ENCODE peak calls at places on chromosomes 12 and 14, in five cellular contexts. J is neuronal stem cell, T is H9, E is mesenchymal stem cell, B is H1. Z is an unnamed sample.

GRCh38 chr14:74638066-74638465 is 26.0 kb upstream of the LTBP2 start:
- DNase-seq in J (no peak), T (no peak), E (no peak), B (no peak), Z (no peak)

GRCh38 chr12:12282761-12283160 is 15.9 kb upstream of the LRP6 start:
- DNase-seq in J (no peak), T (no peak), E (peak), B (no peak), Z (peak)

GRCh38 chr12:99386907-99387306 is 260.6 kb upstream of the GARIN6 start:
- DNase-seq in J (no peak), T (no peak), E (no peak), B (no peak), Z (peak)

GRCh38 chr12:115354476-115354890 is 670.5 kb upstream of the TBX3 start:
- DNase-seq in J (no peak), T (no peak), E (peak), B (no peak), Z (peak)

GRCh38 chr12:108849653-108850052 is 7.7 kb downstream of the SSH1 start:
- DNase-seq in J (no peak), T (no peak), E (no peak), B (no peak), Z (no peak)

GRCh38 chr12:253116-253831 is 9.4 kb downstream of the SLC6A13 start:
- DNase-seq in J (no peak), T (no peak), E (no peak), B (no peak), Z (no peak)

GRCh38 chr14:83164016-83164415 is 1630.4 kb upstream of the SEL1L start:
- DNase-seq in J (no peak), T (no peak), E (peak), B (no peak), Z (peak)

GRCh38 chr12:49089831-49090773 is 4.5 kb downstream of the DHH start:
- DNase-seq in J (no peak), T (peak), E (peak), B (peak), Z (peak)

GRCh38 chr12:29149691-29150382 is 759 bp downstream of the FAR2 start:
- DNase-seq in J (no peak), T (peak), E (no peak), B (peak), Z (no peak)

GRCh38 chr14:102911541-102911951 is 10.9 kb upstream of the AMN start:
- DNase-seq in J (no peak), T (no peak), E (no peak), B (no peak), Z (no peak)

GRCh38 chr12:24462946-24463345 is 486.0 kb downstream of the BCAT1 start:
- DNase-seq in J (no peak), T (no peak), E (no peak), B (no peak), Z (no peak)

GRCh38 chr12:89567691-89568239 is 41.9 kb upstream of the POC1B start:
- DNase-seq in J (no peak), T (no peak), E (no peak), B (no peak), Z (no peak)

GRCh38 chr14:99321955-99322730 is 50.1 kb upstream of the BCL11B start:
- DNase-seq in J (no peak), T (no peak), E (no peak), B (peak), Z (no peak)

GRCh38 chr12:114812858-114813761 is 129.1 kb upstream of the TBX3 start:
- DNase-seq in J (peak), T (no peak), E (peak), B (no peak), Z (peak)

GRCh38 chr12:6958609-6959375 is 7.6 kb downstream of the PTPN6 start:
- DNase-seq in J (no peak), T (no peak), E (no peak), B (no peak), Z (no peak)

GRCh38 chr14:21626491-21627230 is 8.1 kb downstream of the OR10G2 start:
- DNase-seq in J (no peak), T (no peak), E (peak), B (no peak), Z (peak)

GRCh38 chr14:91385227-91385626 is 32.4 kb downstream of the CCDC88C start:
- DNase-seq in J (no peak), T (no peak), E (no peak), B (no peak), Z (no peak)

GRCh38 chr12:128864516-128865186 is 11.4 kb downstream of the GLT1D1 start:
- DNase-seq in J (no peak), T (no peak), E (no peak), B (no peak), Z (no peak)

GRCh38 chr12:197911-198695 is 15.9 kb downstream of the SLC6A12 start:
- DNase-seq in J (no peak), T (no peak), E (no peak), B (no peak), Z (no peak)

GRCh38 chr12:19222566-19222965 is 93.0 kb downstream of the PLEKHA5 start:
- DNase-seq in J (no peak), T (no peak), E (no peak), B (no peak), Z (no peak)

GRCh38 chr12:42617622-42618021 is 28.1 kb upstream of the PRICKLE1 start:
- DNase-seq in J (peak), T (no peak), E (no peak), B (no peak), Z (peak)

GRCh38 chr14:104143071-104143470 is 4.7 kb downstream of the KIF26A start:
- DNase-seq in J (no peak), T (peak), E (no peak), B (no peak), Z (no peak)

GRCh38 chr12:120631097-120631496 is 9.3 kb upstream of the CABP1 start:
- DNase-seq in J (no peak), T (no peak), E (no peak), B (no peak), Z (no peak)

GRCh38 chr12:226401-226800 is 12.4 kb upstream of the SLC6A12 start:
- DNase-seq in J (no peak), T (peak), E (no peak), B (no peak), Z (no peak)

GRCh38 chr12:106445981-106446380 is 88.4 kb downstream of the POLR3B start:
- DNase-seq in J (peak), T (no peak), E (no peak), B (no peak), Z (no peak)

GRCh38 chr14:51507556-51508511 is 143.9 kb upstream of the FRMD6 start:
- DNase-seq in J (no peak), T (no peak), E (peak), B (no peak), Z (peak)

GRCh38 chr12:12671850-12672660 is 23.9 kb downstream of the GPR19 start:
- DNase-seq in J (no peak), T (no peak), E (peak), B (no peak), Z (peak)

GRCh38 chr14:38391334-38391733 is 135.4 kb upstream of the CLEC14A start:
- DNase-seq in J (no peak), T (no peak), E (peak), B (no peak), Z (peak)

GRCh38 chr14:94356379-94357056 is 31.9 kb downstream of the SERPINA1 start:
- DNase-seq in J (no peak), T (peak), E (no peak), B (peak), Z (no peak)

GRCh38 chr12:4445156-4446020 is at the start of gene FGF6:
- DNase-seq in J (no peak), T (no peak), E (no peak), B (peak), Z (no peak)

GRCh38 chr12:132399092-132400010 is 70.0 kb upstream of the GALNT9 start:
- DNase-seq in J (no peak), T (no peak), E (no peak), B (no peak), Z (no peak)

GRCh38 chr12:116525418-116526001 is 33.7 kb upstream of the MAP1LC3B2 start:
- DNase-seq in J (no peak), T (no peak), E (peak), B (no peak), Z (peak)

GRCh38 chr12:57241556-57242310 is 9.3 kb downstream of the STAC3 start:
- DNase-seq in J (no peak), T (no peak), E (peak), B (no peak), Z (no peak)

GRCh38 chr14:50836515-50836914 is 5.6 kb upstream of the NIN start:
- DNase-seq in J (no peak), T (no peak), E (peak), B (no peak), Z (peak)

GRCh38 chr12:64672925-64673409 is 62.7 kb downstream of the RASSF3 start:
- DNase-seq in J (no peak), T (no peak), E (peak), B (no peak), Z (peak)

GRCh38 chr12:45049912-45050318 is 984 bp downstream of the DBX2 start:
- DNase-seq in J (peak), T (no peak), E (no peak), B (no peak), Z (no peak)

GRCh38 chr12:45050331-45050750 is 558 bp downstream of the DBX2 start:
- DNase-seq in J (no peak), T (peak), E (no peak), B (peak), Z (no peak)

GRCh38 chr12:45050751-45051489 is at the start of gene DBX2:
- DNase-seq in J (peak), T (peak), E (no peak), B (peak), Z (no peak)

GRCh38 chr12:45051490-45052105 is 699 bp upstream of the DBX2 start:
- DNase-seq in J (no peak), T (peak), E (no peak), B (peak), Z (no peak)
- H3K18ac ChIP-seq in J (peak), T (no peak), E (no peak), B (no peak), Z (no peak)

GRCh38 chr12:65825323-65825572 is 965 bp downstream of the HMGA2 start:
- DNase-seq in J (no peak), T (no peak), E (no peak), B (no peak), Z (no peak)
- H3K18ac ChIP-seq in J (peak), T (peak), E (peak), B (peak), Z (peak)

DNA sequence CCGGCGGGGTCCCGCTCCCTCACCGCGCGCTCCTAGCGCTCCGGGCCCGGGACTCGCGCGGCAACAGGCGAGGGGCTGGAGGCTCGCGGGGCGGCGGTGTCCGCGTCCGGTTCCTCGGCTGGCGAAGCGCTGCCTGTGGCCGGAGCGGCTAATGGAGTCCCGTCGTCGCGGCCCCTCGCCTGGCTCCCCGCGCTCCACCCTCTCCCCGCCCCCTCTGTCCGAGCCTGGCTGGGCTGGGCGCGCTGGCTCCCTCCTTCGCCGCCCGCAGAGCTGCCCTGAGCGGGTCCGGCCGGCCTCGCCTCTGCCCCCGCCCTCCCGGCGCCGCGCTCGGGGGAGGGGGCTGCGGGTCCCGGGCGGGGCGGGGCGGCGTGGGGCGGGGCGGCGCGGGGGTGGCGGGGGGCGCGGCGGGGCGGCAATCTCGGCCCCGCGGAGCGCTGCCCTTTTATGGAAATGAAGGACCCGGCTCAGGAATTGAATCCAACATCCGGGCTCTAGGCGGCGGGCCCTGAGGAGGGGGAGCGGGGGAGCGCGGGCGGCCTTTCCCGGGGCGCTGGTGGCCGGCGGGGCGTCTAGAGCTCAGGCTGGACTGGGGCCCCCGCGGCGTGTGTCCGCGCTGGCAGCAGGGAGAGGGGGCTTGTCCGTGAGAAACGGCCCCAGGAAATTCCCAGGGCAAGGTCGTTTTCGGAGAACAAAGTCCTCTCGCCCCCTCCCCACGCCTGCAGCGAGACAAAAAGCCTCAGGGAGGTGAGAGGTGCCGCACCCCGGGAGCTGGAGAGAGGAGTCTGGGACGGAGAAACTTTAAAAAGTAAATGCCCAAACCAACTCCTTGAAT is at the start of gene FERMT2:
- DNase-seq in J (peak), T (peak), E (peak), B (peak), Z (peak)
- H3K18ac ChIP-seq in J (peak), T (peak), E (peak), B (peak), Z (peak)

GRCh38 chr12:51364026-51364425 is 17.5 kb upstream of the CELA1 start:
- DNase-seq in J (no peak), T (no peak), E (no peak), B (no peak), Z (no peak)
- H3K18ac ChIP-seq in J (no peak), T (no peak), E (no peak), B (no peak), Z (no peak)

GRCh38 chr14:39734306-39734705 is 302.1 kb upstream of the FBXO33 start:
- DNase-seq in J (no peak), T (peak), E (no peak), B (no peak), Z (no peak)
- H3K18ac ChIP-seq in J (no peak), T (no peak), E (no peak), B (no peak), Z (no peak)

DNA sequence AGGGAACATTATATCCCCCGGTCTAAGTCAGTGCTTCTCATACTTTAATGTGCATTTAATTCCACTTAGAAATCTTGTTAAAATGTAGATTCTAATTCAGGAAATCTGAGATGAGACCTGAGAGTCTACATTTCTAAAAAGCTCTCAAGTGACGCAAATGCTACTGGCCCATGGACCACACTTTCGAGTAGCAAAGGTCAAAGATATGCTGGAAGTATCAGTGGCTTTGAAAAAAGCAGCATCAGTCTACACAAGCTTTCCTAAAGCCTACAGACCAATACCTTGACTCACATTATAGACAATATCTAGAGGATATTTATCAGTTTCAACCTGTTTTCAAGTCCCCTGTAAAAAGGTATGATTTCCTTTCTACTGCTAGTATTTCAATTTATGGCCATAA is 248.6 kb downstream of the CEP128 start:
- DNase-seq in J (no peak), T (no peak), E (no peak), B (no peak), Z (no peak)
- H3K18ac ChIP-seq in J (no peak), T (no peak), E (no peak), B (no peak), Z (no peak)

GRCh38 chr14:95979339-95980042 is 59.7 kb upstream of the C14orf132 start:
- DNase-seq in J (no peak), T (peak), E (no peak), B (peak), Z (no peak)
- H3K18ac ChIP-seq in J (no peak), T (no peak), E (no peak), B (peak), Z (no peak)

Z was measured in IMR-90.